ENCODE peak calls at places on chromosomes 6 and 20, in five cellular contexts. One of them, this sample, is unnamed. For H3K27me3 and H3K36me3, the result is how much of the 10 kb centered on the place peaks cover.

GRCh38 chr6:111725446-111726112 is 119.9 kb upstream of the TRAF3IP2 start:
- DNase-seq in pancreas: no peak
- DNase-seq in heart right ventricle: no peak
- DNase-seq in brain microvascular endothelial cell: no peak
- DNase-seq in thoracic aorta: no peak
- DNase-seq in this sample: peak

GRCh38 chr6:121319112-121319553 is 15.1 kb downstream of the TBC1D32 start:
- DNase-seq in pancreas: no peak
- DNase-seq in heart right ventricle: no peak
- DNase-seq in brain microvascular endothelial cell: no peak
- DNase-seq in thoracic aorta: no peak
- DNase-seq in this sample: no peak

GRCh38 chr20:1449370-1449769 is 17.3 kb downstream of the NSFL1C start:
- DNase-seq in pancreas: no peak
- DNase-seq in heart right ventricle: no peak
- DNase-seq in brain microvascular endothelial cell: no peak
- DNase-seq in thoracic aorta: no peak
- DNase-seq in this sample: no peak

GRCh38 chr20:32543570-32544259 is 41.4 kb downstream of the NOL4L start:
- DNase-seq in pancreas: no peak
- DNase-seq in heart right ventricle: no peak
- DNase-seq in brain microvascular endothelial cell: no peak
- DNase-seq in thoracic aorta: no peak
- DNase-seq in this sample: no peak

GRCh38 chr6:159691133-159691962 is 1.7 kb downstream of the SOD2 start:
- DNase-seq in pancreas: no peak
- DNase-seq in heart right ventricle: peak
- DNase-seq in brain microvascular endothelial cell: peak
- DNase-seq in thoracic aorta: no peak
- DNase-seq in this sample: no peak

GRCh38 chr6:20630136-20630535 is 95.9 kb downstream of the CDKAL1 start:
- DNase-seq in pancreas: no peak
- DNase-seq in heart right ventricle: no peak
- DNase-seq in brain microvascular endothelial cell: no peak
- DNase-seq in thoracic aorta: no peak
- DNase-seq in this sample: no peak

GRCh38 chr6:134817448-134817847 is 132.5 kb downstream of the ALDH8A1 start:
- DNase-seq in pancreas: no peak
- DNase-seq in heart right ventricle: no peak
- DNase-seq in brain microvascular endothelial cell: no peak
- DNase-seq in thoracic aorta: no peak
- DNase-seq in this sample: no peak

GRCh38 chr6:41430875-41431274 is 95.5 kb downstream of the NCR2 start:
- DNase-seq in pancreas: no peak
- DNase-seq in heart right ventricle: no peak
- DNase-seq in brain microvascular endothelial cell: peak
- DNase-seq in thoracic aorta: no peak
- DNase-seq in this sample: peak

GRCh38 chr20:3233131-3233990 is 5.6 kb downstream of the SLC4A11 start:
- DNase-seq in pancreas: no peak
- DNase-seq in heart right ventricle: no peak
- DNase-seq in brain microvascular endothelial cell: no peak
- DNase-seq in thoracic aorta: no peak
- DNase-seq in this sample: no peak

GRCh38 chr6:128696651-128697391 is 176.4 kb upstream of the PTPRK start:
- DNase-seq in pancreas: no peak
- DNase-seq in heart right ventricle: no peak
- DNase-seq in brain microvascular endothelial cell: peak
- DNase-seq in thoracic aorta: no peak
- DNase-seq in this sample: no peak

GRCh38 chr6:85450578-85450884 is 648 bp downstream of the NT5E start:
- DNase-seq in pancreas: no peak
- DNase-seq in heart right ventricle: no peak
- DNase-seq in brain microvascular endothelial cell: no peak
- DNase-seq in thoracic aorta: no peak
- DNase-seq in this sample: no peak

GRCh38 chr6:166004491-166005275 is 163.0 kb downstream of the TBXT start:
- DNase-seq in pancreas: no peak
- DNase-seq in heart right ventricle: no peak
- DNase-seq in brain microvascular endothelial cell: no peak
- DNase-seq in thoracic aorta: no peak
- DNase-seq in this sample: no peak

GRCh38 chr20:63399596-63400375 is 38.6 kb upstream of the CHRNA4 start:
- DNase-seq in pancreas: no peak
- DNase-seq in heart right ventricle: no peak
- DNase-seq in brain microvascular endothelial cell: no peak
- DNase-seq in thoracic aorta: no peak
- DNase-seq in this sample: no peak

GRCh38 chr20:63398744-63399514 is 37.8 kb upstream of the CHRNA4 start:
- DNase-seq in pancreas: no peak
- DNase-seq in heart right ventricle: no peak
- DNase-seq in brain microvascular endothelial cell: no peak
- DNase-seq in thoracic aorta: no peak
- DNase-seq in this sample: no peak

GRCh38 chr20:63396300-63396699 is 35.2 kb upstream of the CHRNA4 start:
- DNase-seq in pancreas: no peak
- DNase-seq in heart right ventricle: no peak
- DNase-seq in brain microvascular endothelial cell: no peak
- DNase-seq in thoracic aorta: no peak
- DNase-seq in this sample: no peak

GRCh38 chr20:63397155-63397843 is 36.1 kb upstream of the CHRNA4 start:
- DNase-seq in pancreas: no peak
- DNase-seq in heart right ventricle: no peak
- DNase-seq in brain microvascular endothelial cell: no peak
- DNase-seq in thoracic aorta: no peak
- DNase-seq in this sample: no peak

GRCh38 chr20:63397946-63398450 is 36.8 kb upstream of the CHRNA4 start:
- DNase-seq in pancreas: no peak
- DNase-seq in heart right ventricle: no peak
- DNase-seq in brain microvascular endothelial cell: no peak
- DNase-seq in thoracic aorta: no peak
- DNase-seq in this sample: no peak
- H3K27me3 ChIP-seq in pancreas: under half
- H3K27me3 ChIP-seq in heart right ventricle: half or more
- H3K27me3 ChIP-seq in brain microvascular endothelial cell: under half
- H3K27me3 ChIP-seq in thoracic aorta: under half
- H3K27me3 ChIP-seq in this sample: under half

GRCh38 chr20:49287555-49288249 is 9.8 kb upstream of the ZNFX1 start:
- DNase-seq in pancreas: no peak
- DNase-seq in heart right ventricle: no peak
- DNase-seq in brain microvascular endothelial cell: no peak
- DNase-seq in thoracic aorta: no peak
- DNase-seq in this sample: no peak
- H3K36me3 ChIP-seq in pancreas: under half
- H3K36me3 ChIP-seq in heart right ventricle: half or more
- H3K36me3 ChIP-seq in brain microvascular endothelial cell: half or more
- H3K36me3 ChIP-seq in thoracic aorta: half or more
- H3K36me3 ChIP-seq in this sample: half or more

GRCh38 chr6:30111266-30111856 is 1.5 kb downstream of the TRIM31 start:
- DNase-seq in pancreas: no peak
- DNase-seq in heart right ventricle: no peak
- DNase-seq in brain microvascular endothelial cell: no peak
- DNase-seq in thoracic aorta: no peak
- DNase-seq in this sample: no peak
- H3K4me3 ChIP-seq in pancreas: no peak
- H3K4me3 ChIP-seq in heart right ventricle: no peak
- H3K4me3 ChIP-seq in brain microvascular endothelial cell: no peak
- H3K4me3 ChIP-seq in thoracic aorta: no peak
- H3K4me3 ChIP-seq in this sample: no peak

DNA sequence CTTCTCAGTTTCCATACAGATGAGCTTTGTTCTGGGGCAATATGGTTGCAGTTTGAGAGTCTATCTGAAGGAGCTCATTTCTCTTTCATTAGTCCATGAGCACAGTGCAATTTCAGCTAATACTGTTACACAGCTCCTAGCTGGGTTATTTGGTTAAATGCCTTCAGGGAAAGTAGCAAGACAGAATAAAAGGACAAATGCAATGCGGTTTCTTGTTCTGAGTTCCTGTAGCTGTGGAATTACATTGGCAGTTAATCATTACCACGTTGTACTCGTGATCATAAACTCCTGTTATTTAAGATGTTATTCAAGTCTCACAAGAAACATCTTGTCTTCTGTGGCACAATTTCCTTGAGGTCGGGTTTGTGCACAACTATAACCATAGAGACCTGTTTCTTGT is 127.7 kb downstream of the BFSP1 start:
- DNase-seq in pancreas: no peak
- DNase-seq in heart right ventricle: no peak
- DNase-seq in brain microvascular endothelial cell: no peak
- DNase-seq in thoracic aorta: no peak
- DNase-seq in this sample: no peak
- H3K27me3 ChIP-seq in pancreas: under half
- H3K27me3 ChIP-seq in heart right ventricle: under half
- H3K27me3 ChIP-seq in brain microvascular endothelial cell: under half
- H3K27me3 ChIP-seq in thoracic aorta: under half
- H3K27me3 ChIP-seq in this sample: under half

GRCh38 chr6:28906674-28907073 is 17.1 kb downstream of the TRIM27 start:
- DNase-seq in pancreas: no peak
- DNase-seq in heart right ventricle: no peak
- DNase-seq in brain microvascular endothelial cell: no peak
- DNase-seq in thoracic aorta: no peak
- DNase-seq in this sample: no peak
- H3K36me3 ChIP-seq in pancreas: under half
- H3K36me3 ChIP-seq in heart right ventricle: half or more
- H3K36me3 ChIP-seq in brain microvascular endothelial cell: half or more
- H3K36me3 ChIP-seq in thoracic aorta: under half
- H3K36me3 ChIP-seq in this sample: half or more

DNA sequence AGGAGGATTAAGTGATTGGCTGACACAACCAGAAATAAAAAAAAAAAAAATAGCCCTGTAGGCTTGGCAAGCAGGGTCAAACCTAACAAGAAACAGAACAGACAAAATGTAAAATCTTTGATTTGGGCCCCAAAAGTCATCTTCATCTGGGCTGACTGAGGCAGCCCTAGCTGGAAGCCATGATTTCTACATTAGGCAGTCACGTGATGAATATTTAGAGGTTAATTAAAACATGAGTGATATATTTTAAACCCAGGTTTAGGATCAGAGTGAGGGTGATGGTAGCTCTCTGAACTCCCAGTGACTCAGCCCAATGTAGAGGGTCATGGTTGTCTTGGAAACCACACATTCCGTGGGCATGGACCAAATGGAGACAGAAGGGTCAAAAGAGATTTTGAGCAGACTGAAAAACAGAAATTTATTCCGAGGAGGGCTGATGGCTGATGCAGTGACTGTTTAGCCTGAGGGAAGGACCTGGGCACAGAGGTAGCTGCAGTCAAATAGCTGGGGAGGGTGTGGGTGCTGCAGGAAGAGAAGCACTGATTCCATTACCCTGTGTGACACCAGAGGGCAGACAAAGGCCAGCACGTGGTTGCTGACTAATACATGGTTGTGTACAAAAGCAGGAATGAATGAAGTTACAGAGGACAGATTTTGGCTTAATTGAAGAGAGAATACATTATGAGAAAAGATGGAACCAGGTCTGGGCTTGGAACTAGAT is 573.1 kb upstream of the CHD6 start:
- DNase-seq in pancreas: no peak
- DNase-seq in heart right ventricle: no peak
- DNase-seq in brain microvascular endothelial cell: no peak
- DNase-seq in thoracic aorta: no peak
- DNase-seq in this sample: peak
- H3K4me3 ChIP-seq in pancreas: no peak
- H3K4me3 ChIP-seq in heart right ventricle: no peak
- H3K4me3 ChIP-seq in brain microvascular endothelial cell: no peak
- H3K4me3 ChIP-seq in thoracic aorta: no peak
- H3K4me3 ChIP-seq in this sample: no peak

DNA sequence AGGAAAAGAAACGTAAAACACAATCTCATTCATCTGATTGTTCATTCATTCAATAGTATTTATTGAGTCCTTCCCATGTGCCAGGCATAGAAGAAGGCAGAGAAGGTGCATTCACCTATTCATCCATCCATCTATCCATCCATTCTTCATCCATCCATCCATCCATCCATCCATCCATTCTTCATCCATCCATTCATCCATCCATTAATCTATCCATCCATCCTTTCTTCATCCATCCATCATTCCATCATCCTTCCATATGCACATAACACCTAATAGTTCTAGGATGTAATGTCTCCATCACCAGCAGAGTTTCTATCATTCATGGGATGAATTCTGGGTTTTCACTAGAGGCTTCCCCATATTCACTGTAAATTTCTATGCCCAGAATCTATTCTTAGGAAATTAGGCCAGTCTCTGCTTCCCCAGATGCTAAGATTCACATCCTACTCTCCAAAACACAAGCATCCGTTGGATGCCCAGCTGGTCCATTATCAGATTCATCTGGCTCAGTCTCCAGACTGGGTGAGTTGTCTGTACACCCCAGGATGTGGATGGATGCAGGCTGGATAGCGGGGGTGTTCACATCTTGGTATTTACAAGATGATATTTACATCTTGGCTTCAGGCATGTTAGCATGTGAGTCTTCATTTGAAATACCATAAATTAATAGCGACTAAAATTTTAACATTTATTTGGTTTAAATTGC is 517.7 kb upstream of the SULF2 start:
- DNase-seq in pancreas: no peak
- DNase-seq in heart right ventricle: no peak
- DNase-seq in brain microvascular endothelial cell: no peak
- DNase-seq in thoracic aorta: no peak
- DNase-seq in this sample: no peak
- H3K27me3 ChIP-seq in pancreas: under half
- H3K27me3 ChIP-seq in heart right ventricle: under half
- H3K27me3 ChIP-seq in brain microvascular endothelial cell: under half
- H3K27me3 ChIP-seq in thoracic aorta: under half
- H3K27me3 ChIP-seq in this sample: under half

DNA sequence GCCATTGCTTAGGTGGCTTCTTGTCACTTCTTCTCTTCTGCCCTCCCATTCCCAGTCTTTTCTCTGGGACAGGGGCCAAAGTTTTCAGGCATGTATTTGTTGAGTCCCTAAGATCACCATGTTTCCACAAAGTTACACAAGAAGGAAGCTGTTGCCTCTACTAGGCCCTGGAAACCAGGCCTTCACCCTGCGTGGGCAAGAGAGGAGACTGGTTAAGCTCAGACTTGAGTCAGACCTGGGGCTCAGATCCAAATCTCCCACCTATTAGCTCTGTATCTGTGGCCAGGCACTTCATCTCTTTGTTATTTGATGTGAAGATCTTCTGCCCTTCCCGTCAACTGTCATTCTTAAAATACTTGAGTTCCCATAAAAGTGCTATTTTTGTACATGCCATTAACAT is 154.6 kb downstream of the SASH1 start:
- DNase-seq in pancreas: no peak
- DNase-seq in heart right ventricle: no peak
- DNase-seq in brain microvascular endothelial cell: peak
- DNase-seq in thoracic aorta: no peak
- DNase-seq in this sample: peak
- H3K36me3 ChIP-seq in pancreas: under half
- H3K36me3 ChIP-seq in heart right ventricle: under half
- H3K36me3 ChIP-seq in brain microvascular endothelial cell: under half
- H3K36me3 ChIP-seq in thoracic aorta: under half
- H3K36me3 ChIP-seq in this sample: under half

DNA sequence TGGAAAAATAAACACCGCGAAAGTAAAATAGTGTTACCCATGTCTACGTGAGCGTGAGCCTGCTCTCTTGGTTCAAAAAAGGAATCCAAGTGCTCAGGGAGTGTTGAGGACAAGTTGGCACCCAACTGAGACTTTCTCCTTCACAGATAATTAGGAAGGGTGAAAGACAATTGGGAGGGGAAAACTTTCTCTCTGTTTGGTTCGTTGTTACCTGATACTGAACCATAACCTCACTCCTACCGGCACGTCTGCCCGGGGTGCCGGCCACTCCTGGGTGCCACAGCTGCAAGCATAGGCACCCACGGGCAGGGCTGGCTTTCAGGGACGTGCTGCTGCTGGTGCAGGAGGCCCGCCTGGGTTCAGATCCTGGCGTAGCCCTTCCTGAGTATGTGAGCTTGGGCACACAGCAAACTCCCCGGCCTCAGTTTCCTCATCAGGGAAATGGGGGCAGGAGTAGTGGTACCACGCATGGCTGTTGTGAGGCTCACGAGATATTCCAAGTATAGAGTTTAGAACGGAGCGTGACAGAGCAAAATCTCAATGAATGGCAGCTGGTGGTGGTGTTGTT is 38.2 kb upstream of the PMEPA1 start:
- DNase-seq in pancreas: no peak
- DNase-seq in heart right ventricle: peak
- DNase-seq in brain microvascular endothelial cell: peak
- DNase-seq in thoracic aorta: no peak
- DNase-seq in this sample: no peak
- H3K4me3 ChIP-seq in pancreas: no peak
- H3K4me3 ChIP-seq in heart right ventricle: no peak
- H3K4me3 ChIP-seq in brain microvascular endothelial cell: no peak
- H3K4me3 ChIP-seq in thoracic aorta: peak
- H3K4me3 ChIP-seq in this sample: no peak